ENCODE peak calls at places on chromosomes 12 and 14, in eight cellular contexts. B is IMR-90, P is mesenchymal stem cell, Y is GM12878, E is astrocyte, C is neural progenitor cell, T is endodermal cell, O is GM23248. K is an unnamed sample.

GRCh38 chr12:132873724-132874123 is 13.7 kb downstream of the CHFR start:
- DNase-seq in C (no peak), E (no peak), P (no peak), Y (no peak), B (no peak), T (no peak), O (no peak), K (no peak)

GRCh38 chr14:51295666-51296263 is 55.7 kb downstream of the TMX1 start:
- DNase-seq in P (no peak), C (no peak), Y (no peak), B (peak; percentile 27), T (no peak), O (peak; percentile 43), E (peak; percentile 14), K (no peak)

GRCh38 chr14:60217713-60218112 is 31.3 kb upstream of the PPM1A start:
- DNase-seq in Y (no peak), T (no peak), O (no peak), B (no peak), C (no peak), E (no peak), P (no peak), K (no peak)

GRCh38 chr12:43551271-43551970 is 582 bp downstream of the ADAMTS20 start:
- DNase-seq in Y (no peak), P (peak; percentile 6), B (no peak), E (no peak), O (peak; percentile 2), C (peak; percentile 67), T (peak; percentile 83), K (peak; percentile 12)

GRCh38 chr12:67069451-67070306 is 199.5 kb upstream of the CAND1 start:
- DNase-seq in P (peak; percentile 17), C (peak; percentile 87), O (peak; percentile 37), E (no peak), Y (no peak), B (no peak), T (peak; percentile 93), K (peak; percentile 67)

GRCh38 chr14:88791629-88792571 is 853 bp downstream of the EML5 start:
- DNase-seq in C (peak; percentile 37), O (peak; percentile 18), T (peak; percentile 60), Y (no peak), E (no peak), P (no peak), B (no peak), K (peak; percentile 11)

GRCh38 chr12:5135126-5135525 is 91.4 kb downstream of the KCNA5 start:
- DNase-seq in P (no peak), O (peak; percentile 54), C (no peak), Y (no peak), B (no peak), E (no peak), T (no peak), K (no peak)

GRCh38 chr14:76937181-76938091 is 91.1 kb downstream of the IRF2BPL start:
- DNase-seq in B (peak; percentile 91), P (peak; percentile 84), C (peak; percentile 78), T (peak; percentile 83), E (peak; percentile 87), Y (no peak), O (peak; percentile 96), K (peak; percentile 92)

GRCh38 chr12:131385313-131386166 is 325.4 kb upstream of the SFSWAP start:
- DNase-seq in T (no peak), O (no peak), B (no peak), E (no peak), Y (no peak), C (no peak), P (no peak), K (no peak)

GRCh38 chr12:56957229-56958052 is at the start of gene RDH16:
- DNase-seq in E (no peak), O (no peak), C (no peak), B (no peak), P (no peak), Y (no peak), T (peak; percentile 36), K (no peak)

GRCh38 chr12:51349026-51349425 is 2.5 kb upstream of the CELA1 start:
- DNase-seq in P (no peak), C (no peak), O (peak; percentile 84), T (no peak), E (peak; percentile 69), B (peak; percentile 59), Y (no peak), K (peak; percentile 77)

GRCh38 chr12:65123435-65124063 is 2.4 kb upstream of the WIF1 start:
- DNase-seq in P (peak; percentile 15), C (peak; percentile 69), T (no peak), B (peak; percentile 37), E (no peak), Y (peak; percentile 8), O (peak; percentile 71), K (peak; percentile 72)

GRCh38 chr14:59407246-59407615 is 57.9 kb downstream of the GPR135 start:
- DNase-seq in Y (no peak), T (no peak), B (peak; percentile 97), O (peak; percentile 97), P (peak; percentile 91), C (no peak), E (peak; percentile 93), K (peak; percentile 90)

GRCh38 chr12:65546528-65546927 is 268.0 kb downstream of the MSRB3 start:
- DNase-seq in O (no peak), P (no peak), T (no peak), E (no peak), Y (no peak), C (no peak), B (no peak), K (no peak)

GRCh38 chr12:7989827-7990491 is 42.6 kb upstream of the FOXJ2 start:
- DNase-seq in E (no peak), B (peak; percentile 12), O (no peak), P (peak; percentile 61), C (no peak), T (no peak), Y (no peak), K (no peak)

GRCh38 chr12:6960291-6961277 is 9.4 kb downstream of the PTPN6 start:
- DNase-seq in B (peak; percentile 38), E (peak; percentile 16), O (peak; percentile 51), P (no peak), Y (no peak), C (peak; percentile 33), T (peak; percentile 73), K (no peak)

GRCh38 chr14:85425507-85425906 is 104.4 kb upstream of the FLRT2 start:
- DNase-seq in E (no peak), P (no peak), O (no peak), B (no peak), T (no peak), Y (no peak), C (no peak), K (no peak)

GRCh38 chr14:98177551-98177950 is 1094.4 kb downstream of the BCL11B start:
- DNase-seq in T (no peak), O (no peak), B (no peak), P (no peak), Y (no peak), C (no peak), E (no peak), K (no peak)

GRCh38 chr12:66060361-66060907 is 70.1 kb downstream of the LLPH start:
- DNase-seq in T (no peak), C (no peak), O (no peak), P (peak; percentile 50), Y (no peak), E (peak; percentile 49), B (no peak), K (no peak)

GRCh38 chr14:23568600-23569310 is 1.2 kb upstream of the AP1G2 start:
- DNase-seq in E (no peak), C (peak; percentile 65), B (no peak), O (peak; percentile 28), T (peak; percentile 85), P (peak; percentile 24), Y (no peak), K (peak; percentile 28)
- H3K9ac ChIP-seq in E (no peak overlapping the region), C (no peak overlapping the region), B (no peak overlapping the region), O (no peak overlapping the region), T (no peak overlapping the region), P (no peak overlapping the region), Y (peak overlapping the region; percentile 25), K (peak overlapping the region; percentile 83)

GRCh38 chr12:88578274-88578673 is 2.0 kb downstream of the KITLG start:
- DNase-seq in P (no peak), E (peak; percentile 39), O (peak; percentile 56), T (peak; percentile 65), B (no peak), Y (no peak), C (peak; percentile 63), K (peak; percentile 48)
- H3K4me3 ChIP-seq in P (no peak overlapping the region), E (peak overlapping the region; percentile 94), O (peak overlapping the region; percentile 95), T (peak overlapping the region; percentile 81), B (peak overlapping the region; percentile 52), Y (no peak overlapping the region), C (no peak overlapping the region), K (peak overlapping the region; percentile 96)

GRCh38 chr12:54012631-54013398 is 4.0 kb downstream of the HOXC8 start:
- DNase-seq in P (peak; percentile 45), Y (no peak), T (no peak), E (no peak), O (no peak), C (no peak), B (no peak), K (no peak)
- H3K9ac ChIP-seq in P (peak overlapping the region; percentile 96), Y (no peak overlapping the region), T (no peak overlapping the region), E (no peak overlapping the region), O (peak overlapping the region; percentile 29), C (no peak overlapping the region), B (no peak overlapping the region), K (peak overlapping the region; percentile 99)

GRCh38 chr14:28059254-28059653 is 707.3 kb upstream of the FOXG1 start:
- DNase-seq in O (no peak), E (no peak), P (no peak), Y (no peak), B (no peak), T (no peak), C (no peak), K (no peak)

GRCh38 chr14:28061006-28061405 is 705.6 kb upstream of the FOXG1 start:
- DNase-seq in B (no peak), Y (no peak), E (peak; percentile 33), P (no peak), O (no peak), T (no peak), C (no peak), K (no peak)

GRCh38 chr14:28058012-28058296 is 708.6 kb upstream of the FOXG1 start:
- DNase-seq in B (no peak), Y (no peak), T (no peak), O (no peak), E (no peak), P (no peak), C (no peak), K (peak; percentile 4)

GRCh38 chr14:28055008-28055407 is 711.6 kb upstream of the FOXG1 start:
- DNase-seq in C (no peak), B (no peak), T (no peak), P (no peak), O (no peak), Y (no peak), E (no peak), K (no peak)

DNA sequence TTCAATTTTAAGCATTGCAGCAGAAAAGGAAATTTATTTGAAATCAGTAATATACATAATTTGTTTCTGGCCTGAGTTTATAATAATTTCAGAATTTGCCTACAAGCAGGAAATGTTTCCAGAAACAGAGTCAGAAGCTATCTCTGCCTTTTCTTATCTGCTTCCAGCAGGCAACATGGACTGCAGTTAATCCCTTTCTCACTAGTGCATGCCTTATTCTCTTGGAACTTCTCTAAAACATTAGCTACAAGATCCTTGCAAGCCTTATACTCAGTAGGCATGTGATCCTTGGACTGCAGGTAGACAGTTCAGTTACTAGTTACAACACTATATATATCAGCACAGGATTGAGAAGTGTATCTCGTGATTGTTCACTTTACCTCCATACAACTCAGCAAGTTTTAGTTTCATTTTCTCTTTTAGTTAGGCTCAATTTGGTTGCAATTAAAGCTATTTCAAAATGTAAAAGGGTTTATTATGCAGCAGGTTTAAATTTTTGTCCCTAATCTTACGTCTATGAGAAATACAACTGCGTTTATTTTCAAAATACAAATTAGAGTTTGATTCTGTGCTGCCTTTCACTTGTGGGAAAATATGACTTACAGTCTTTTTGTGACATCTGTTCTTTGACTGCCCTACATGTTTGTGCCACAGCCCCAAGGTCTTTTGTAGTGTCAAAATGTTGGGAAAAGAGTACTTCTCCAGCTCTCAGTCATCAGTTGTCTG is 709.1 kb upstream of the FOXG1 start:
- DNase-seq in T (no peak), E (no peak), P (no peak), C (no peak), B (no peak), O (no peak), Y (no peak), K (peak; percentile 16)
- H3K4me3 ChIP-seq in T (no peak overlapping the region), E (no peak overlapping the region), P (no peak overlapping the region), C (no peak overlapping the region), B (no peak overlapping the region), O (no peak overlapping the region), Y (no peak overlapping the region), K (peak overlapping the region; percentile 71)

K was measured in adipocyte.